ENCODE peak calls at places on chromosomes 13 and 19, in four cellular contexts. B is vagina, O is frontal cortex, S is type B pancreatic cell. P is an unnamed sample.

GRCh38 chr19:30082168-30082567 is 140.1 kb downstream of the URI1 start:
- DNase-seq in B (no peak), S (no peak), O (no peak), P (no peak)

GRCh38 chr19:51724543-51724942 is 752 bp upstream of the HAS1 start:
- DNase-seq in B (no peak), S (no peak), O (no peak), P (no peak)

GRCh38 chr19:2495651-2496316 is 19.9 kb downstream of the GADD45B start:
- DNase-seq in B (no peak), S (no peak), O (peak), P (no peak)

GRCh38 chr13:93226623-93227279 is at the start of gene GPC6:
- DNase-seq in S (no peak), B (no peak), O (peak), P (peak)

GRCh38 chr19:38506723-38507550 is 73.4 kb downstream of the RYR1 start:
- DNase-seq in S (no peak), B (no peak), O (peak), P (peak)

GRCh38 chr13:111005364-111005763 is 90.5 kb upstream of the ANKRD10 start:
- DNase-seq in O (no peak), B (no peak), S (no peak), P (no peak)

GRCh38 chr19:47438793-47439220 is 19.5 kb upstream of the MEIS3 start:
- DNase-seq in O (no peak), S (no peak), B (no peak), P (no peak)

GRCh38 chr19:50199254-50199545 is 4.2 kb upstream of the MYH14 start:
- DNase-seq in B (no peak), O (no peak), S (no peak), P (no peak)

GRCh38 chr13:25752957-25753540 is 298.8 kb downstream of the SHISA2 start:
- DNase-seq in O (no peak), S (no peak), B (no peak), P (no peak)

P was measured in HAP-1.